ENCODE peak calls at places on chromosome 22, in seven cellular contexts. Z is cardiac fibroblast, U is upper lobe of right lung, Y is cardiac muscle cell, M is transverse colon, Q is RWPE1, S is IMR-90. E is an unnamed sample.
A peak's percentile ranks its signal among the peaks of the same experiment; 100 is the strongest.

GRCh38 chr22:39080993-39081513 is 4.0 kb downstream of the APOBEC3G start:
- DNase-seq in Z (no peak), U (no peak), Y (no peak), M (no peak), Q (no peak), S (no peak), E (no peak)

GRCh38 chr22:50595189-50595588 is 5.4 kb upstream of the MAPK8IP2 start:
- DNase-seq in Z (no peak), U (no peak), Y (no peak), M (no peak), Q (no peak), S (no peak), E (no peak)

GRCh38 chr22:19124377-19124776 is 2.2 kb upstream of the DGCR2 start:
- DNase-seq in Z (no peak), U (no peak), Y (no peak), M (no peak), Q (no peak), S (no peak), E (no peak)

GRCh38 chr22:37979782-37980181 is 4.6 kb downstream of the SOX10 start:
- DNase-seq in Z (no peak), U (no peak), Y (no peak), M (no peak), Q (no peak), S (no peak), E (no peak)

GRCh38 chr22:32106930-32107329 is 52.2 kb downstream of the C22orf42 start:
- DNase-seq in Z (peak; percentile 8), U (no peak), Y (peak; percentile 27), M (no peak), Q (peak; percentile 19), S (no peak), E (peak; percentile 10)

GRCh38 chr22:39173787-39174497 is 21.5 kb upstream of the CBX7 start:
- DNase-seq in Z (no peak), U (no peak), Y (peak; percentile 23), M (peak; percentile 23), Q (no peak), S (no peak), E (no peak)

GRCh38 chr22:28894320-28894719 is 10.9 kb downstream of the ZNRF3 start:
- DNase-seq in Z (no peak), U (no peak), Y (no peak), M (peak; percentile 64), Q (peak; percentile 40), S (no peak), E (no peak)

GRCh38 chr22:29195118-29195963 is 10.4 kb upstream of the EMID1 start:
- DNase-seq in Z (peak; percentile 19), U (peak; percentile 37), Y (peak; percentile 37), M (no peak), Q (no peak), S (no peak), E (no peak)

DNA sequence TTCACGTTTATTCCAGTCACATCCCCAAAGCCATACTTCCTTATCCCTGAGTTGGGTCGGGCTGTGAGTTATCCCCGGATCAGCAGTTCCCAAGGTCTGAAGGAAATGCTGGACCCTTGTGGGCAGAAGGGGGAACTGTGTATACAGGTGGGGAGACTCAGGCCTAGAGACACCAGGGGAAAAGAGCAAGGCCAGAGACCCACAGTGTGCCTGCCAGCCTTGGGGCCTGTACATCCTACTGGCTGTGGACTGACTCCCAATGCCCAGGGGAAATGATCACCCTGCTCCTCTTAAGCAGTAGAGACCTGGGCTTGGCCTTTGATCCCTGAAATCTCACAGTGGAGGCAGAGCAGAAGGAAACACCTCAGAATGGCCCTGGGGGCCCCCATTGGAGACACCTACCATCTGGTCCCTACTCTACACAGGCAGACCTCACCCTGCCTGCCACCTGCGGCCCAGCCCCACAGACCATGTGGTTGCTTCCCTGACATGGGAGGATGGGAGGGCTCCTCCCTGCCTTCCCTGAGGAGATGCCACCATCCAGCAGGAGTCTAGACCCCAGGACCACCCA is 1.3 kb downstream of the SELENOM start:
- DNase-seq in Z (no peak), U (no peak), Y (no peak), M (no peak), Q (no peak), S (no peak), E (peak; percentile 26)
- TF ChIP-seq CTCF in Z (peak; percentile 23), U (no peak), Y (peak; percentile 7), M (no peak), Q (no peak), S (peak; percentile 21), E (no peak)

GRCh38 chr22:44352378-44353062 is 39.8 kb upstream of the SHISAL1 start:
- DNase-seq in Z (no peak), U (peak; percentile 52), Y (no peak), M (no peak), Q (no peak), S (no peak), E (no peak)

GRCh38 chr22:44353063-44353440 is 40.3 kb upstream of the SHISAL1 start:
- DNase-seq in Z (no peak), U (no peak), Y (no peak), M (no peak), Q (no peak), S (no peak), E (no peak)

GRCh38 chr22:44354288-44354687 is 41.5 kb upstream of the SHISAL1 start:
- DNase-seq in Z (no peak), U (peak; percentile 10), Y (no peak), M (no peak), Q (no peak), S (no peak), E (no peak)

GRCh38 chr22:44351037-44351436 is 38.3 kb upstream of the SHISAL1 start:
- DNase-seq in Z (no peak), U (no peak), Y (no peak), M (no peak), Q (no peak), S (no peak), E (no peak)

DNA sequence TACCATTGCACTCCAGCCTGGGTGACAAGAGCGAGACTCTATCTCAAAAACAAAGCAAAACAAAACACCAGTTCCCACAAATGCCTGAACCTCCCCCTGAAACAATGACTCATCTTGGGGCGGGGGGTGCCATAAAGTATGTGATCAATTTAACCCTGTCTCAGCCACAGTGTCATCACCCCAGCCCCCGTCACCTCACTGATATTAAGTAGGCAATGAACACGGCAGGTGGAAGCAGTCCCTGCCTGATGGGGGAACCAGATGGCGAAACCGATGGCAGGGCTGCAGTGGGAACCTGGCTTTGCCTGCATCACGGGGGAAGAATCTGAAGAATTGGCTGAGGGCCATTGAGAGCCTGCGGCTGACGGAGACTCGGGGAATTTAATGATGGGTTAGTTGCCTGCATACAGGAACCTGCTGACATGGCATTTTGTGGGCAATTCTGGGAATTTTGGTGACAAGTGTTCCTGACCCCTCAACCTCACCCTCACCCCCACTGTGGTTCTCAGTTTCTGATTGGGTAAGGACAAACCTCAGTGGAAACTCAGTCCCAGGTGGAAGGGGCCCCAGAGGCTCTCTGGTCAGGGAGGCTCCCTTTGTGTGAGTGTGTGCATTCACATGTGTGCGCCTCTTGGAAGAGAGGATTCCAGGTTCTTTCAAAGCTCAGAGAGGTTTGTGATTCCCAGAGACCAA is 39.1 kb upstream of the SHISAL1 start:
- DNase-seq in Z (peak; percentile 93), U (no peak), Y (peak; percentile 91), M (peak; percentile 54), Q (peak; percentile 76), S (peak; percentile 95), E (peak; percentile 93)
- TF ChIP-seq CTCF in Z (no peak), U (no peak), Y (no peak), M (no peak), Q (no peak), S (no peak), E (no peak)

GRCh38 chr22:36404436-36404835 is 16.7 kb upstream of the MYH9 start:
- DNase-seq in Z (no peak), U (no peak), Y (no peak), M (no peak), Q (no peak), S (no peak), E (no peak)

GRCh38 chr22:36406721-36407120 is 19.0 kb upstream of the MYH9 start:
- DNase-seq in Z (no peak), U (no peak), Y (no peak), M (no peak), Q (no peak), S (no peak), E (no peak)

GRCh38 chr22:36405221-36405631 is 17.5 kb upstream of the MYH9 start:
- DNase-seq in Z (no peak), U (no peak), Y (no peak), M (no peak), Q (no peak), S (no peak), E (no peak)

GRCh38 chr22:36406139-36406538 is 18.4 kb upstream of the MYH9 start:
- DNase-seq in Z (no peak), U (no peak), Y (no peak), M (no peak), Q (no peak), S (no peak), E (no peak)

GRCh38 chr22:36405671-36406070 is 17.9 kb upstream of the MYH9 start:
- DNase-seq in Z (peak; percentile 57), U (peak; percentile 83), Y (peak; percentile 59), M (peak; percentile 56), Q (no peak), S (no peak), E (peak; percentile 66)
- TF ChIP-seq CTCF in Z (no peak), U (no peak), Y (no peak), M (no peak), Q (no peak), S (no peak), E (peak; percentile 8)

GRCh38 chr22:49090853-49091135 is 736.9 kb downstream of the BRD1 start:
- DNase-seq in Z (no peak), U (no peak), Y (no peak), M (no peak), Q (no peak), S (no peak), E (no peak)

GRCh38 chr22:49087163-49087562 is 740.5 kb downstream of the BRD1 start:
- DNase-seq in Z (no peak), U (peak; percentile 21), Y (no peak), M (no peak), Q (no peak), S (no peak), E (no peak)

GRCh38 chr22:49090061-49090852 is 737.4 kb downstream of the BRD1 start:
- DNase-seq in Z (no peak), U (peak; percentile 60), Y (no peak), M (no peak), Q (no peak), S (no peak), E (no peak)

GRCh38 chr22:49087716-49088660 is 739.7 kb downstream of the BRD1 start:
- DNase-seq in Z (no peak), U (peak; percentile 52), Y (no peak), M (no peak), Q (no peak), S (no peak), E (no peak)

DNA sequence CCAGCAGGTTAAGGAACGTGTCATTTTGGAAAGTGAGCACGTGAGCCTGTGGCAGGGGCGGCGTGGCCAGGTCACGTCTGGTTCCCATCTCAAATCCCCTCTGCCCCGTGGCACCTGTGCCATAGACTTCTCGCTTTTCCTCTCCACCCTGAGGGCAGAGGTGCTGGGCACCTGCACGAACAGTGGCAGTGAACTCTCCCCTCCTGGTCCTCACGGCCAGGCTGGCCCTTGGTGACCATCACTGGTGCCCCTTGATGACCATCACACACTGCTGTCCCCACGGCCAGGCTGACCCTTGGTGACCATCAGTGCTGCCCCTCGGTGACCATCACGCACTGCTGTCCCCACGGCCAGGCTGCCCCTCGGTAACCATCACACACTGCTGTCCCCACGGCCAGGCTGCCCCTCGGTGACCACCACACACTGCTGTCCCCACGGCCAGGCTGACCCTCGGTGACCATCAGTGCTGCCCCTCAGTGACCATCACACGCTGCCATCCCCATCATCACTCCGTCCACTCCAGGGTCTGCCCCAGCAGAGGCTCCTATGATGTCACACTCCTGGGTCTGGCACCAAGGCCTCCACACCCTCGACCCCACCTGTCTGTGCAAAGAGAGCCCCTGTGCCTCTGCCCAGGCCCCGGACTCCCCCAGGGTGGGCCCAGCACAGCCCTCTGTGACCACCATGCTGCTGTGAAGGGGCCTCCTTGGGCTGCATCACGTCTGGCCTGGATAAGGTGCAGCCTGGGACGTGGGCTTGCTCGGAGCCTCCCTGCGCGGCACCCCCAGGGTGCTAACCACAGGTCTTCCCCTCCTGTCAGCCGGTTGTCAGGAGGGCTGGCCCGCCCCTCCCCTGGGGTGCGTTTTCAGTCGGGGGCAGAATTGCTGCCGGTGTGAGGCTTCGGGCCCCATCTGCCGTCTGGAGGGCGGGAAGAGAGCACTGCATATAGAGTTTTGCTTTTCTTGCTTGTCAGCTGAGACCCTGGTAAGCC is 738.6 kb downstream of the BRD1 start:
- DNase-seq in Z (no peak), U (peak; percentile 57), Y (no peak), M (no peak), Q (no peak), S (no peak), E (no peak)
- TF ChIP-seq CTCF in Z (no peak), U (no peak), Y (no peak), M (no peak), Q (no peak), S (no peak), E (no peak)

E was measured in fibroblast of villous mesenchyme.